ENCODE peak calls at places on chromosomes 1 and 21, in five cellular contexts. One of them, this sample, is unnamed.

GRCh38 chr1:185063719-185064118 is 18.4 kb downstream of the RNF2 start:
- DNase-seq in K562: no peak
- DNase-seq in HepG2: no peak
- DNase-seq in GM12878: no peak
- DNase-seq in A549: no peak
- DNase-seq in this sample: no peak

GRCh38 chr1:243686149-243686548 is 163.9 kb downstream of the AKT3 start:
- DNase-seq in K562: no peak
- DNase-seq in A549: no peak
- DNase-seq in GM12878: no peak
- DNase-seq in HepG2: no peak
- DNase-seq in this sample: no peak

GRCh38 chr1:23369335-23370013 is at the start of gene ZNF436:
- DNase-seq in HepG2: peak; percentile 41
- DNase-seq in K562: peak; percentile 34
- DNase-seq in A549: peak; percentile 25
- DNase-seq in GM12878: no peak
- DNase-seq in this sample: no peak

GRCh38 chr1:221991221-221991620 is 249.3 kb upstream of the DUSP10 start:
- DNase-seq in HepG2: no peak
- DNase-seq in GM12878: no peak
- DNase-seq in K562: no peak
- DNase-seq in A549: no peak
- DNase-seq in this sample: no peak

GRCh38 chr1:150386546-150387080 is 22.7 kb downstream of the RPRD2 start:
- DNase-seq in GM12878: no peak
- DNase-seq in HepG2: no peak
- DNase-seq in K562: no peak
- DNase-seq in A549: no peak
- DNase-seq in this sample: no peak

GRCh38 chr1:38028105-38028591 is 15.6 kb downstream of the UTP11 start:
- DNase-seq in K562: no peak
- DNase-seq in HepG2: no peak
- DNase-seq in A549: no peak
- DNase-seq in GM12878: peak; percentile 95
- DNase-seq in this sample: no peak

GRCh38 chr1:69700770-69701169 is 133.0 kb downstream of the LRRC7 start:
- DNase-seq in GM12878: no peak
- DNase-seq in K562: no peak
- DNase-seq in HepG2: peak; percentile 13
- DNase-seq in A549: peak; percentile 18
- DNase-seq in this sample: peak; percentile 58

GRCh38 chr1:218376722-218377121 is 31.6 kb downstream of the TGFB2 start:
- DNase-seq in GM12878: no peak
- DNase-seq in A549: peak; percentile 61
- DNase-seq in HepG2: peak; percentile 38
- DNase-seq in K562: no peak
- DNase-seq in this sample: no peak

GRCh38 chr1:117605811-117606607 is at the start of gene TENT5C:
- DNase-seq in A549: peak; percentile 91
- DNase-seq in GM12878: peak; percentile 54
- DNase-seq in K562: peak; percentile 100
- DNase-seq in HepG2: peak; percentile 90
- DNase-seq in this sample: peak; percentile 97

GRCh38 chr1:203629509-203630082 is 3.0 kb downstream of the ATP2B4 start:
- DNase-seq in HepG2: no peak
- DNase-seq in K562: peak; percentile 74
- DNase-seq in GM12878: no peak
- DNase-seq in A549: no peak
- DNase-seq in this sample: peak; percentile 77

GRCh38 chr1:50147451-50147850 is 38.7 kb downstream of the ELAVL4 start:
- DNase-seq in GM12878: no peak
- DNase-seq in K562: no peak
- DNase-seq in A549: no peak
- DNase-seq in HepG2: no peak
- DNase-seq in this sample: no peak

GRCh38 chr1:50152236-50152635 is 43.5 kb downstream of the ELAVL4 start:
- DNase-seq in A549: no peak
- DNase-seq in K562: no peak
- DNase-seq in HepG2: no peak
- DNase-seq in GM12878: no peak
- DNase-seq in this sample: no peak

DNA sequence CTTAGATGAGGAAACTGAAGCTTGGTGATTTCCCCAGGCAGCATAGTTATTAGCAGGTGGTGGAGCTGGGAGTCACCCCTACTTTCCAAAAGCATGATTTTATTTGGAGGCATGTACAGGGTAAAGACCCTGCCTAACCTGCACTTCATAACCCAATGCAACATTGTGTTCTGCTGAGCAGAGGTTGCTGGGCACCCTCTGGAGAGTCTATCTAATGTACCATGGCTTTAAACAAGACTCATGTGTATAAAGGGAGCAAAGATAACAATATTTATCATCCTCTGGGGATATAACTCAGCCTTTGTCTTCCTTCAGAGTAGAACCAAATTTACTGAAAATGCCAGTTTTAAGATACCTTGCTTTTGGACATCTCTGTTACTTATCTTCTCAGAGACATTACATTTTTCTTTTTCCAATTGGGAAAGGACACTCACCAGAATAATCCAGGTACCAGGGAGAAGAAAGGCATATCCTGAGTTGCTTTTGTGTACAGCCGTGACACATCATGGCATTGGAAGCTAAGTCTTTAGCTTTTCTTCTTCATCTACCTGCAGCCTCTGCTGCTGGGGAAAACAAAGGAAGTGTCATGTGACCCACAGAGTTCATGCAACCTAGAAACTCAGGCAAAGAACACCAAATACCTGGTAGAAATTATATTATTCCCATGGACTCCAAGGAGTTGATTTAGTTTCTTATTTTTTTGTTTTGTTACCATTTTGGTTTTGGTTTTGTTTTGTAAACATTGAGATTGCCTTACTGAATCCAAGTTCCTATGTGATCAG is 39.6 kb downstream of the ELAVL4 start:
- DNase-seq in A549: no peak
- DNase-seq in HepG2: no peak
- DNase-seq in K562: no peak
- DNase-seq in GM12878: no peak
- DNase-seq in this sample: no peak
- TF ChIP-seq KDM1A in A549: no peak
- TF ChIP-seq KDM1A in HepG2: no peak
- TF ChIP-seq KDM1A in K562: no peak
- TF ChIP-seq KDM1A in GM12878: no peak
- TF ChIP-seq KDM1A in this sample: no peak

GRCh38 chr1:201463071-201463552 is 5.9 kb downstream of the PHLDA3 start:
- DNase-seq in K562: no peak
- DNase-seq in GM12878: no peak
- DNase-seq in HepG2: peak; percentile 45
- DNase-seq in A549: peak; percentile 57
- DNase-seq in this sample: no peak

GRCh38 chr1:201461193-201461657 is 7.8 kb downstream of the PHLDA3 start:
- DNase-seq in HepG2: peak; percentile 73
- DNase-seq in A549: peak; percentile 93
- DNase-seq in GM12878: no peak
- DNase-seq in K562: no peak
- DNase-seq in this sample: no peak

GRCh38 chr1:201459775-201460174 is 9.2 kb downstream of the PHLDA3 start:
- DNase-seq in A549: no peak
- DNase-seq in HepG2: no peak
- DNase-seq in GM12878: no peak
- DNase-seq in K562: no peak
- DNase-seq in this sample: no peak

GRCh38 chr1:201460783-201461182 is 8.2 kb downstream of the PHLDA3 start:
- DNase-seq in K562: no peak
- DNase-seq in A549: no peak
- DNase-seq in GM12878: no peak
- DNase-seq in HepG2: no peak
- DNase-seq in this sample: no peak

GRCh38 chr1:201461783-201462441 is 7.1 kb downstream of the PHLDA3 start:
- DNase-seq in HepG2: peak; percentile 56
- DNase-seq in GM12878: no peak
- DNase-seq in K562: peak; percentile 89
- DNase-seq in A549: peak; percentile 90
- DNase-seq in this sample: no peak
- H3K4me3 ChIP-seq in HepG2: no peak overlapping the region
- H3K4me3 ChIP-seq in GM12878: no peak overlapping the region
- H3K4me3 ChIP-seq in K562: no peak overlapping the region
- H3K4me3 ChIP-seq in A549: peak overlapping the region; percentile 10
- H3K4me3 ChIP-seq in this sample: no peak overlapping the region

GRCh38 chr1:55767171-55767570 is 552.0 kb upstream of the USP24 start:
- DNase-seq in GM12878: no peak
- DNase-seq in HepG2: no peak
- DNase-seq in A549: no peak
- DNase-seq in K562: no peak
- DNase-seq in this sample: no peak
- TF ChIP-seq KDM1A in GM12878: no peak
- TF ChIP-seq KDM1A in HepG2: no peak
- TF ChIP-seq KDM1A in A549: no peak
- TF ChIP-seq KDM1A in K562: no peak
- TF ChIP-seq KDM1A in this sample: no peak

GRCh38 chr1:208254862-208255261 is 10.7 kb upstream of the PLXNA2 start:
- DNase-seq in GM12878: no peak
- DNase-seq in K562: no peak
- DNase-seq in A549: no peak
- DNase-seq in HepG2: no peak
- DNase-seq in this sample: no peak

GRCh38 chr1:208254376-208254775 is 10.2 kb upstream of the PLXNA2 start:
- DNase-seq in K562: no peak
- DNase-seq in HepG2: no peak
- DNase-seq in GM12878: no peak
- DNase-seq in A549: no peak
- DNase-seq in this sample: no peak

GRCh38 chr1:208252126-208252853 is 8.1 kb upstream of the PLXNA2 start:
- DNase-seq in A549: peak; percentile 50
- DNase-seq in HepG2: peak; percentile 52
- DNase-seq in K562: peak; percentile 53
- DNase-seq in GM12878: no peak
- DNase-seq in this sample: no peak

GRCh38 chr1:208251015-208251414 is 6.8 kb upstream of the PLXNA2 start:
- DNase-seq in K562: no peak
- DNase-seq in HepG2: no peak
- DNase-seq in GM12878: no peak
- DNase-seq in A549: no peak
- DNase-seq in this sample: no peak

GRCh38 chr1:208253177-208253576 is 9.0 kb upstream of the PLXNA2 start:
- DNase-seq in HepG2: no peak
- DNase-seq in GM12878: no peak
- DNase-seq in A549: no peak
- DNase-seq in K562: no peak
- DNase-seq in this sample: no peak
- H3K4me3 ChIP-seq in HepG2: no peak overlapping the region
- H3K4me3 ChIP-seq in GM12878: no peak overlapping the region
- H3K4me3 ChIP-seq in A549: no peak overlapping the region
- H3K4me3 ChIP-seq in K562: no peak overlapping the region
- H3K4me3 ChIP-seq in this sample: no peak overlapping the region

GRCh38 chr1:53951697-53952096 is 5.5 kb downstream of the LRRC42 start:
- DNase-seq in HepG2: no peak
- DNase-seq in GM12878: no peak
- DNase-seq in K562: no peak
- DNase-seq in A549: no peak
- DNase-seq in this sample: no peak

GRCh38 chr1:53947172-53947835 is 1.2 kb downstream of the LRRC42 start:
- DNase-seq in GM12878: no peak
- DNase-seq in A549: no peak
- DNase-seq in K562: no peak
- DNase-seq in HepG2: no peak
- DNase-seq in this sample: no peak

GRCh38 chr1:53949651-53950050 is 3.5 kb downstream of the LRRC42 start:
- DNase-seq in HepG2: no peak
- DNase-seq in A549: no peak
- DNase-seq in GM12878: no peak
- DNase-seq in K562: no peak
- DNase-seq in this sample: no peak

GRCh38 chr1:53948291-53948690 is 2.1 kb downstream of the LRRC42 start:
- DNase-seq in K562: no peak
- DNase-seq in GM12878: no peak
- DNase-seq in A549: no peak
- DNase-seq in HepG2: no peak
- DNase-seq in this sample: no peak

GRCh38 chr1:53949023-53949611 is 3.0 kb downstream of the LRRC42 start:
- DNase-seq in HepG2: peak; percentile 65
- DNase-seq in GM12878: no peak
- DNase-seq in A549: peak; percentile 47
- DNase-seq in K562: peak; percentile 60
- DNase-seq in this sample: no peak
- TF ChIP-seq KDM1A in HepG2: no peak
- TF ChIP-seq KDM1A in GM12878: no peak
- TF ChIP-seq KDM1A in A549: no peak
- TF ChIP-seq KDM1A in K562: no peak
- TF ChIP-seq KDM1A in this sample: no peak

GRCh38 chr21:31201144-31201543 is 142.9 kb downstream of the TIAM1 start:
- DNase-seq in HepG2: no peak
- DNase-seq in A549: no peak
- DNase-seq in K562: no peak
- DNase-seq in GM12878: no peak
- DNase-seq in this sample: no peak
- H3K4me3 ChIP-seq in HepG2: no peak overlapping the region
- H3K4me3 ChIP-seq in A549: no peak overlapping the region
- H3K4me3 ChIP-seq in K562: no peak overlapping the region
- H3K4me3 ChIP-seq in GM12878: no peak overlapping the region
- H3K4me3 ChIP-seq in this sample: no peak overlapping the region

DNA sequence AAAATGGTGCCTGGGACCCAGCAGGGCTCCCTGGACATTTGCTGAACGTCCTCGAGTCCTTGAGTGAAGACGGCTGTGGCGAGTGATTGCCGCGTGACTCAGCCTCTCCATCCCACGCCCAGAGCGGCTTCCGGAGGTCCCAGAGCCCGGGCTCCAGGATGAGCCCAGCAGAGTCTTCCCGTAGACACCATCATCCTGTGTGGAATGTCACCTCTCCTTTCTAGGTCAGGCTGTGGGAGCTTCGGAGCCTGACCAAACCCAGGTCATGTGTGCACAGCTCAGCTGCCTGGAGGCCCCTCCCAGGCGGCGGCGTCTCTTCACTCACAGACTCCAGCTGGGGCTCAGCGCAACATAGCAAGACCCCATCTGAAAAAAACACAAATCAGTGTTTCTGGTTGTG is 38.2 kb downstream of the PRKCZ start:
- DNase-seq in K562: peak; percentile 40
- DNase-seq in A549: no peak
- DNase-seq in GM12878: no peak
- DNase-seq in HepG2: no peak
- DNase-seq in this sample: no peak
- TF ChIP-seq KDM1A in K562: no peak
- TF ChIP-seq KDM1A in A549: no peak
- TF ChIP-seq KDM1A in GM12878: no peak
- TF ChIP-seq KDM1A in HepG2: no peak
- TF ChIP-seq KDM1A in this sample: no peak

This sample was measured in H1.